ENCODE peak calls at places on chromosomes 16 and 17, in five cellular contexts. D, Z, I, X and S are unnamed samples.

GRCh38 chr17:82041139-82041814 is 3.8 kb upstream of the DCXR start:
- DNase-seq in D (no peak), Z (no peak), I (no peak), X (no peak), S (no peak)

GRCh38 chr16:30896203-30896889 is at the start of gene CTF1:
- DNase-seq in D (no peak), Z (no peak), I (peak; percentile 76), X (peak; percentile 61), S (peak; percentile 65)

GRCh38 chr17:301681-302299 is 50.8 kb downstream of the RPH3AL start:
- DNase-seq in D (no peak), Z (no peak), I (no peak), X (peak; percentile 26), S (peak; percentile 36)

GRCh38 chr16:15592324-15592723 is 50.6 kb downstream of the MARF1 start:
- DNase-seq in D (no peak), Z (no peak), I (no peak), X (no peak), S (no peak)

GRCh38 chr17:73430165-73430680 is 118.4 kb upstream of the CDC42EP4 start:
- DNase-seq in D (no peak), Z (no peak), I (no peak), X (no peak), S (no peak)

GRCh38 chr17:9268546-9268945 is 247.2 kb downstream of the NTN1 start:
- DNase-seq in D (no peak), Z (no peak), I (no peak), X (no peak), S (no peak)

GRCh38 chr16:29663020-29663828 is at the start of gene SPN:
- DNase-seq in D (no peak), Z (no peak), I (no peak), X (no peak), S (no peak)

GRCh38 chr17:30939059-30939689 is 17.4 kb downstream of the ADAP2 start:
- DNase-seq in D (no peak), Z (no peak), I (no peak), X (no peak), S (no peak)

GRCh38 chr16:83002351-83003334 is 375.9 kb downstream of the CDH13 start:
- DNase-seq in D (no peak), Z (no peak), I (no peak), X (no peak), S (no peak)

GRCh38 chr16:55035037-55035436 is 104.4 kb downstream of the IRX5 start:
- DNase-seq in D (no peak), Z (no peak), I (peak; percentile 76), X (peak; percentile 61), S (no peak)

GRCh38 chr17:45320931-45321461 is 4.2 kb upstream of the MAP3K14 start:
- DNase-seq in D (no peak), Z (no peak), I (no peak), X (peak; percentile 60), S (peak; percentile 47)

GRCh38 chr17:80219777-80220708 is at the start of the genes SGSH and SLC26A11:
- DNase-seq in D (no peak), Z (peak; percentile 49), I (peak; percentile 97), X (peak; percentile 87), S (peak; percentile 68)

GRCh38 chr17:80760501-80760900 is 215.9 kb downstream of the RPTOR start:
- DNase-seq in D (peak; percentile 96), Z (no peak), I (no peak), X (peak; percentile 89), S (no peak)

GRCh38 chr17:77281024-77281903 is 140.5 kb downstream of the SEC14L1 start:
- DNase-seq in D (peak; percentile 21), Z (no peak), I (peak; percentile 74), X (peak; percentile 79), S (no peak)

GRCh38 chr16:86410529-86410928 is 99.8 kb upstream of the FOXF1 start:
- DNase-seq in D (no peak), Z (no peak), I (no peak), X (no peak), S (no peak)

GRCh38 chr17:49024523-49024922 is 27.3 kb downstream of the IGF2BP1 start:
- DNase-seq in D (no peak), Z (no peak), I (no peak), X (no peak), S (no peak)

GRCh38 chr16:62240722-62241121 is 204.5 kb upstream of the CDH8 start:
- DNase-seq in D (no peak), Z (no peak), I (no peak), X (no peak), S (no peak)